ENCODE peak calls at places on chromosome 4, in ten cellular contexts. W is body of pancreas, S is lower leg skin, H is breast epithelium, V is thyroid gland, Z is H54, M is GM12892, E is IMR-90, T is GM12891, Y is testis. G is an unnamed sample.

GRCh38 chr4:181827246-181827645 is 416.0 kb upstream of the TENM3 start:
- DNase-seq in T (no peak), Z (no peak), Y (no peak), H (no peak), E (no peak), M (no peak), S (no peak), W (no peak), V (no peak), G (no peak)

GRCh38 chr4:183945741-183946140 is 40.6 kb downstream of the STOX2 start:
- DNase-seq in Y (no peak), T (no peak), E (no peak), Z (no peak), H (no peak), M (no peak), W (no peak), S (no peak), V (no peak), G (no peak)

GRCh38 chr4:88177981-88178632 is 19.7 kb upstream of the ABCG2 start:
- DNase-seq in Z (peak; percentile 52), W (peak; percentile 16), M (no peak), S (peak; percentile 23), E (peak; percentile 85), Y (no peak), T (no peak), H (no peak), V (peak; percentile 70), G (no peak)

GRCh38 chr4:151541438-151542071 is 132.6 kb downstream of the FHIP1A start:
- DNase-seq in V (peak; percentile 32), E (peak; percentile 58), M (no peak), T (no peak), S (peak; percentile 24), Y (no peak), Z (no peak), W (peak; percentile 6), H (no peak), G (no peak)

GRCh38 chr4:67393699-67394281 is 151.5 kb downstream of the CENPC start:
- DNase-seq in Y (peak; percentile 54), E (peak; percentile 50), V (no peak), W (peak; percentile 19), S (no peak), M (no peak), Z (no peak), T (no peak), H (no peak), G (no peak)

GRCh38 chr4:23388259-23388658 is 501.6 kb downstream of the PPARGC1A start:
- DNase-seq in E (no peak), Z (no peak), S (no peak), M (no peak), T (no peak), H (no peak), W (no peak), V (no peak), Y (no peak), G (no peak)

GRCh38 chr4:158259955-158260575 is 49.8 kb downstream of the TMEM144 start:
- DNase-seq in E (peak; percentile 42), W (no peak), T (no peak), S (no peak), M (no peak), V (no peak), Z (no peak), Y (no peak), H (no peak), G (no peak)

GRCh38 chr4:88107406-88108107 is 50.9 kb downstream of the ABCG2 start:
- DNase-seq in V (no peak), W (peak; percentile 6), T (no peak), Y (no peak), S (no peak), Z (no peak), H (no peak), E (peak; percentile 9), M (no peak), G (no peak)

GRCh38 chr4:155033604-155034003 is 174.8 kb upstream of the NPY2R start:
- DNase-seq in S (no peak), H (no peak), V (no peak), Y (no peak), W (no peak), E (no peak), Z (no peak), T (no peak), M (no peak), G (no peak)

GRCh38 chr4:96352051-96352517 is 512.2 kb downstream of the PDHA2 start:
- DNase-seq in W (no peak), V (peak; percentile 2), S (no peak), E (no peak), M (no peak), Z (no peak), T (no peak), Y (peak; percentile 49), H (no peak), G (no peak)

GRCh38 chr4:110062166-110062565 is 136.2 kb downstream of the ELOVL6 start:
- DNase-seq in Z (no peak), W (no peak), M (no peak), V (no peak), T (no peak), S (no peak), E (no peak), H (no peak), Y (no peak), G (no peak)

GRCh38 chr4:56656346-56656643 is 24.8 kb downstream of the HOPX start:
- DNase-seq in H (no peak), V (no peak), Z (no peak), M (no peak), Y (peak; percentile 65), W (no peak), E (no peak), S (no peak), T (peak; percentile 19), G (no peak)

GRCh38 chr4:123976285-123976684 is 579.7 kb downstream of the SPRY1 start:
- DNase-seq in Y (no peak), T (no peak), M (no peak), Z (no peak), H (no peak), V (no peak), E (peak; percentile 24), S (no peak), W (no peak), G (no peak)

GRCh38 chr4:53703267-53703655 is 112.0 kb upstream of the LNX1 start:
- DNase-seq in V (no peak), M (no peak), T (no peak), W (no peak), E (no peak), Y (no peak), Z (no peak), S (no peak), H (no peak), G (no peak)

GRCh38 chr4:52016985-52017384 is 3.2 kb downstream of the LRRC66 start:
- DNase-seq in W (no peak), Z (no peak), M (no peak), E (no peak), V (no peak), H (no peak), T (no peak), S (no peak), Y (no peak), G (no peak)

GRCh38 chr4:173371292-173372192 is 788 bp downstream of the SAP30 start:
- DNase-seq in T (peak; percentile 25), Y (peak; percentile 77), S (peak; percentile 69), W (peak; percentile 71), M (peak; percentile 24), E (peak; percentile 69), V (peak; percentile 73), Z (peak; percentile 8), H (peak; percentile 61), G (peak; percentile 84)
- TF ChIP-seq POLR2A in T (no peak), Y (no peak), S (no peak), W (no peak), M (no peak), E (no peak), V (peak; percentile 58), Z (no peak), H (no peak), G (no peak)

GRCh38 chr4:139457318-139457717 is 3.4 kb downstream of the RAB33B start:
- DNase-seq in V (no peak), S (no peak), Y (no peak), M (no peak), H (no peak), Z (no peak), E (no peak), W (peak; percentile 45), T (no peak), G (no peak)
- TF ChIP-seq POLR2A in V (no peak), S (no peak), Y (no peak), M (no peak), H (no peak), Z (no peak), E (no peak), W (no peak), T (no peak), G (no peak)

DNA sequence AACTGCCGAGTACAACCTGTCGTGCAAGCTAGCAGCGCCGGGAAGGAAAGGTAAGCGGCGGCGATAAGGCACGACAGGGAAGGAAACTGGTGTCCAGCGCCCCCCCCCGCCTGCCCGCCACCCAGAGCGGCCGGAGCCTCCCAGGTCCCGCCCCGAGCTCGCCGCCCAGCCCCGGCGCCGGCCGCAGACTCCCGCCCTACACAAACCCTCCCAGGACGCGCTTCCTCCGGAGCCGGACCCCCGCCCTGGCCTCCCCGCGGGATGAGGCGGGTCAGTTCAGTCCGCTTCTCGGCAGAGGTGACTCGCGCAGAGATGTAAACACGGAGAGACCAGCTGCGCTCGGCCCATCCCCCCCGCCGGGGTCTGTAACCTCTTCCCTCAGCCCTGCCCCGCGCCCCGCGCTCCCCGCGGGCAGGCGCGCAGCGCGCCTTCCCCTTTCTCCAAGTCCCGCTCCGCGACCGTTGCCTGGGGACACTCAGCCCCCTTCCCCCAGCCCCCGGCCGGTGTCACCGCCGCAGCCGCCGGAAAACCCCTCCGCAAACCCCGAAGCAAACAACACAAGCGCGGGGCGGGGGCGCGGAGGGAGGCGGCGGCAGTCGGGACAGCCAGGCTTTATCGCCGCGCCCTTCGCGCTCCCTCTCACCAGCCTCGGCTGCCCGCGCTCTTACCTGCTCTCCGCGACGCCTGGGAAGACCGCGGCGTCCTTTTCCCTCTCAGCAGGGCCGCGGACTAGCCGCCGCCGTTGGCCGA is 544 bp downstream of the ELF2 start:
- DNase-seq in T (no peak), H (peak; percentile 73), E (peak; percentile 79), M (peak; percentile 27), Y (peak; percentile 88), Z (peak; percentile 35), W (peak; percentile 86), S (peak; percentile 80), V (peak; percentile 83), G (peak; percentile 92)
- TF ChIP-seq POLR2A in T (no peak), H (no peak), E (no peak), M (no peak), Y (no peak), Z (peak; percentile 21), W (peak; percentile 45), S (no peak), V (peak; percentile 73), G (no peak)

DNA sequence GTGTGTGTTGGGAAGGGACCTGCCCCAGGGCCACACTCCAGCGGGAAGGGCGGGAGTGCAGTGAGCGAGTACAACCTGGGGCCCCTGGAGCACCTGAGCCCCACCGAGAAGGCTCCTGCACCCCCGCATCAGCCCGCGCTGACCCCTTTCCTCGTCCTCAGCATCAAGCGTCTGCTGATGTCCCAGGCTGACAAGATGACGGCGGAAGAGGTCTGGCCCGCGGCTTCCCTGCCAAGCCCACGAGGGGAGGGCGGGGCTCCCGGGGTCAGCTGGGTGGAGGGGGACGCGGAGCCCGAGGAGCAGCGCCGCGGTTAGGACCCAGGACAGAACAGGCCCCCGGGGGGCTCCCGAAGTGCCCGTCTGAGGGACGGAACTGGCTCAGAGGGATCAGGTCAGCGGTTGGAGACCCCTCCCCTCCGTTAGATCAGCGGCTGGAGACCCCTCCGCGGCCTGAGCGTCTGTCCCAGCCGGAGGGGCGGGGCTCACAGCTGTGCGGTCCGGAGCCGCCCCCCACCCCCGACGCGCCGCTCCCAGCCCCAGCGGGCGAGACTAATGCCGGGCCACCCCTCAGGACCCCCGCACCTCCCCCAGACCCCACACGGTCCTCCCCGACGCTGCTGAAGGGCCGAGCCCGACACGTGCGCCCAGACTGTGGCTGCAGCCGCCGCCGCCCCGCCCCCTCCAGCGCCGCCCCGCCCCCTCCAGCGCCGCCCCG is 6.7 kb downstream of the MYL5 start:
- DNase-seq in T (no peak), V (peak; percentile 72), H (no peak), E (no peak), W (peak; percentile 53), Z (no peak), Y (peak; percentile 52), M (peak; percentile 78), S (no peak), G (peak; percentile 82)
- TF ChIP-seq POLR2A in T (no peak), V (no peak), H (no peak), E (no peak), W (no peak), Z (no peak), Y (no peak), M (no peak), S (no peak), G (no peak)